ENCODE peak calls at places on chromosomes 7 and 10, in four cellular contexts. F, Y, A and N are unnamed samples. For H3K9me1, the result is how much of the 10 kb centered on the place peaks cover.

GRCh38 chr10:22103701-22104100 is 100.2 kb upstream of the DNAJC1 start:
- DNase-seq in F (no peak), A (peak), Y (peak), N (no peak)

GRCh38 chr7:134458341-134458805 is 527 bp downstream of the AKR1B1 start:
- DNase-seq in Y (no peak), A (peak), F (peak), N (no peak)

GRCh38 chr7:134420509-134421125 is 38.3 kb downstream of the AKR1B1 start:
- DNase-seq in Y (peak), A (peak), F (peak), N (no peak)

GRCh38 chr7:34454381-34454780 is 203.6 kb upstream of the NPSR1 start:
- DNase-seq in A (no peak), Y (no peak), F (no peak), N (no peak)

GRCh38 chr7:134720091-134720935 is 59.1 kb upstream of the CALD1 start:
- DNase-seq in F (peak), Y (no peak), A (peak), N (no peak)

GRCh38 chr10:6033954-6034353 is 28.2 kb downstream of the IL2RA start:
- DNase-seq in F (no peak), Y (no peak), A (no peak), N (no peak)

GRCh38 chr10:104150206-104150605 is 28.2 kb downstream of the SFR1 start:
- DNase-seq in Y (no peak), A (no peak), F (peak), N (no peak)

GRCh38 chr10:110179220-110179619 is 28.2 kb upstream of the MXI1 start:
- DNase-seq in Y (no peak), A (no peak), F (no peak), N (no peak)

GRCh38 chr7:32616625-32617024 is 121.3 kb downstream of the AVL9 start:
- DNase-seq in Y (peak), F (peak), A (peak), N (peak)

GRCh38 chr7:100174582-100174981 is 2.6 kb downstream of the GPC2 start:
- DNase-seq in F (no peak), A (no peak), Y (no peak), N (no peak)

GRCh38 chr7:48411619-48412018 is 240.4 kb downstream of the ABCA13 start:
- DNase-seq in F (no peak), Y (no peak), A (no peak), N (no peak)

GRCh38 chr10:28975891-28976471 is 298.7 kb downstream of the BAMBI start:
- DNase-seq in A (no peak), Y (no peak), F (peak), N (no peak)

GRCh38 chr7:111537134-111537533 is 25.2 kb downstream of the IMMP2L start:
- DNase-seq in Y (no peak), A (no peak), F (no peak), N (no peak)

GRCh38 chr10:61617586-61617985 is 45.1 kb upstream of the CABCOCO1 start:
- DNase-seq in F (no peak), Y (no peak), A (no peak), N (no peak)

GRCh38 chr7:134246347-134246746 is 70.4 kb downstream of the SLC35B4 start:
- DNase-seq in A (no peak), Y (no peak), F (no peak), N (no peak)

GRCh38 chr7:4079366-4079765 is 602.7 kb upstream of the FOXK1 start:
- DNase-seq in F (no peak), Y (no peak), A (no peak), N (no peak)

GRCh38 chr10:69961168-69961863 is 91.3 kb upstream of the MACROH2A2 start:
- DNase-seq in Y (peak), F (no peak), A (no peak), N (no peak)

GRCh38 chr7:149753370-149754233 is 19.8 kb downstream of the ZNF467 start:
- DNase-seq in Y (peak), A (peak), F (peak), N (no peak)

GRCh38 chr7:131233193-131233592 is 94.5 kb upstream of the MKLN1 start:
- DNase-seq in Y (no peak), A (no peak), F (no peak), N (no peak)

GRCh38 chr7:131235489-131236317 is 92.0 kb upstream of the MKLN1 start:
- DNase-seq in Y (no peak), F (peak), A (peak), N (peak)

GRCh38 chr7:131232768-131233167 is 94.9 kb upstream of the MKLN1 start:
- DNase-seq in Y (no peak), F (no peak), A (no peak), N (no peak)

GRCh38 chr7:131236318-131236672 is 91.4 kb upstream of the MKLN1 start:
- DNase-seq in F (no peak), A (no peak), Y (no peak), N (no peak)

DNA sequence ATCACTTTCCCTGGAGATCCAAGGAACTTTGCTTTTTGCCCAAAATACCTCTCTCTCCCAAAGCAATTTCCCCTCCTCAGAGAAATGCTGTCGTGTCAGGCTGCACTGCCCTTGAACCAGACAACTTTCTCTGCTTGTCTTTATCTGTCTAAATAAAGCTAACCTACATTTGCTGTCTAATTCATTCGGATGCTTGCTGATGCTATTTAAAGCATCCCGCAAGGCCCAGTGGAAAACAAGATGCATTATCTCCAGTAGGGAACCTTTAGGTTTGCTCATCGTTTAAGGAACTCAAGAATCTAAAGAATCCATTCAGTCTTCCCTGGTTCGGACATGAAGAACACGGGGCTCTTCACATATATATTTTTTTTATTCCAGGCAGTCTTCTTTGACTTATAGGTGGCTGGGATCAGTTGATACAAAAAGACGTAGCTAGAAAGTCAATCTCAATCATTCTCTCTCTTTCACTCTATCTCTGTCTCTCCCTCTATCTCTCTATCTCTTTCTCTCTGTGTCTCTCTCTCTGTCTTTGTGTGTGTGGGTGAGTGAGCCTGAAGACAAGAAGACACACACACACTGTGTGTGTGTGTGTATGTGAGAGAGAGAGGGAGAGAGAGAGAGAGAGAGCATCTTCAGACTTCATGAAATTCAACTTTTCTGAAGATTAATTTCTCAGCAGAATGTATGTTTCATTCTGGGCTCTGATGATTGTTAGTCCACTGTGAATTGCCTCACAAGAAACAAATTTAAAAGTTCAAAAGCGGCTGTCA is 92.8 kb upstream of the MKLN1 start:
- DNase-seq in Y (no peak), F (peak), A (no peak), N (no peak)
- H3K9me1 ChIP-seq in Y (under half), F (under half), A (under half), N (under half)

DNA sequence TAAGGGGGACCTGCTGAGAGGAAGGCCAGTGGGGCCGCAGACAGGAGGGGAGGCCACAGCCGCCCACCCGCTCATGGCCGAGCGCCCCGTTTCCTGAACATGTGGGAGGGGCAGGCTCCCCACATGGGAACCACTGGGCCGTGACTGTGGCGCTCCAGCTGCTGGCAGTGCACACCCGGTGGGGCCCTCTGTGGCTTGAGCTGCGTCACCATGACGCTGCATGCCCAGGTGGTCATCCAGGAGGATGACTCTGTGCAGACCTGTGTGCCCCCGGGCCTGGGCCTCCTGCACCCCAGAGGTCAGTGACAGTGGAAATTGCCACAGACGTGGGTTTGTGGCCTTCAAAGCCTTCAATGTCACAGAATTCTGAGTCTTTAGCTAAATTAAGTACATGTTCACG is 85.1 kb downstream of the MGMT start:
- DNase-seq in Y (no peak), F (no peak), A (no peak), N (no peak)
- H3K9me1 ChIP-seq in Y (under half), F (under half), A (under half), N (under half)

DNA sequence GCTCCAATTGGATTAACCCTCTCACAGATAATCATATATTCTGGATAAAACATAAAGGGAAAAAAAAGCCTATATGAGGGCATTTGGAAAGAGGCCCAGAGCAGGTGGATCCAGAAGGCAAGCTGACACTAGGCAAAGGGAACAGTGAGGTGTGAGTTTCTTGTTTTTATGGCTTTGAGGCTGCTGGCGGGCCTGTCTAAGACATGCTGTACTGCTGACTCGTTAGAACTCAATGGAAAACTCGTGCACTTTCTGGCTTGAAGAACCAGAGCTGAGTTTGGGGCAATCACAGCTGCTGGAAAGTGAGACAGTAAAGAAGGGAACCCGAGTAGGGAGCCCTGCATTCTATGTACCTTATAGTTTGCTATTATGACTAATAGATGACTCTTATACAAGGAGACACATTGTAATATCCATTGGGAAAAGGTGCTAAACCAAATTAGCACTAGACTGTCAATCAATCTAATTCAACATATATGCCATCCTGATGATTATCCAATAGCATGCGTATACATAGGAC is 637.1 kb downstream of the GATA3 start:
- DNase-seq in F (no peak), Y (no peak), A (no peak), N (no peak)
- H3K9me1 ChIP-seq in F (under half), Y (under half), A (under half), N (under half)

DNA sequence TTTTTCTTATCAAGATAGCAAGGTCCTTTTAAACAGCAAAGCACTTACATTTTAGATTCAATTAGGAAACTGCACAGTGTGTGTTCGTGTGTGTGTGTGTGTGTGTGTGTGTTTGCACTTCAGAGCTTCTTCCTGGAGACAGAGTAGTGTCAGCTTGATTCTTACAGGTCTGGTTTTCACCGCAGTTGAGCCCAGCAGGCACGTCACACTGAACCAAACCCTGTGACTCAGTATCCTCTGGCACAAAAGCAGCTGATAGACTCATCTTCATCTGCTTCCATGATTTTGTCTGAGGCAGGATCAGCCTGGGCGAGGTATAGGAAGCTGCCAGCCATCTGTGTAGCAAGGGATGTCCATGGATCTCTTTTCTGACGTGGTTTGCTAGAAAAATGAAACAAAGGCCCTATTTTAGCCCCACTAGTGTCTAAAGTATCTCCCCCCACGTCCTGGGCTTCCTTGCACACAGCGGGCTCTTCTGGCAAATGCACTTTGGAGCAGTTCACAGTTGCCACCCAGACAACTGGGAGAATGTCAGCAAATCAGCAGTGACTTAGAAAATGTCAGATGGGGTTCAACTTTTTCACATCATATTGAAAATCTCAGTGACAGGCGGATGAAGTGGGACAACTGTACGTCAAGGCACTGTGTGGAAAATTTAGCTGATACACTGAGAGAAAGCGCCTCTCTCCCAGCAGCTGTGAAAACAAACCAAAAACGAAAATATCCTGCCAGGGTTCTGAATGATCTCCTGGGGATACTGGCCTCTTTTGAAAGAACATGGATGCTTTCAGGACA is 373.2 kb upstream of the CELF2 start:
- DNase-seq in A (no peak), F (peak), Y (no peak), N (peak)
- H3K9me1 ChIP-seq in A (under half), F (under half), Y (under half), N (under half)

DNA sequence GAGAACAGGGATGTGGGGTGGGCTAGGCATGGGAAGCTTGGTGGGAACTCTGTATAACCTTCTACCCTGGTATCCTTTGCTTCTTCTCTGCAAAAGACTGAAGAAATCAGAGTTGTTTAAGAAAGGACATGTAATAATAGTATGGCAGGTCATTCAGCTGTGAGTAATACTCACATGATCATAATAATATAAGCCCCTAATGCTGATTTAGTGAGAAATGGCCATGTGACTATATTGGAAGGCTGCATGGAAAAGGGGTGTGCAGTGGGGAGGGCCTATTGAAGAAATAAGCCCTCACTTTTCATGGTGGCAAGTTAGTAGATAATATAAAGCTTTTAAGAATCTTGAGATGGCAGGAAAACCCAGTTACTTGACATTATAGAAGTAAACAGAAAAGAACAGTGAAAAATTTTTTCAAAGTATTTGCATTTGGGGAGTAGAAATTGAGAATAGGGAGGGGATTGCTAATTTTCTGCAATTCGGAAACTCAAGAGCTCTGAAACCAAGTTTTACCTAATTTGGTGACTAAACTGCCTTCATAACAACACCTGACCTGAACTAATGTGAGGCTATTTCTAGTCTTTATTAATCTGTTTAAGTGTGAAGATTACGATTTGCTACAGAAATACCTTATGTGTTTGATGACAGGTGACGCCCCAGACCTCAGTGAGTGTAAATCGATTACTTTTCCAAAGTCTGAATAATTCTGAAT is 44.4 kb downstream of the ATXN7L1 start:
- DNase-seq in A (peak), Y (no peak), F (peak), N (no peak)
- H3K9me1 ChIP-seq in A (under half), Y (under half), F (under half), N (under half)

GRCh38 chr10:131250454-131251145 is 60.9 kb downstream of the TCERG1L start:
- DNase-seq in F (no peak), A (no peak), Y (no peak), N (no peak)
- H3K9me1 ChIP-seq in F (under half), A (under half), Y (under half), N (under half)

DNA sequence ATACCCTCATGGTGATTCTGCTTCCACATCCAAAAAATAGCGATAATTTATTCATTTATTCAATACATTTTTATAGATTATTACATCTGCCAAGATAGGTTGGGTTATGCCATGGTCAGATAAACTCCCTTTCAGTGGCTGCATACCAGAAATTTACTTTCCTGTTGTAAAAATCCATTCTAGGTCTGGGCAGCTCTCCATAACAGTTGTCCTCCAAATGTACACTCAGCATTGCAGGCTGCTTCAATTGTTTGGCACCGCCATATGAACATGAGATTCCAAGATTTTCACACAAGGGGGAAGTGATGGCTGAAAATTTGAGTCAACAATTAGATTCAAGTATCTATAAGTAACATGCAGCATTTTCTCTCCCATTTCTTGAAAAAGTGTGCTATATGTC is 568.8 kb downstream of the ETV1 start:
- DNase-seq in A (no peak), F (no peak), Y (no peak), N (no peak)
- H3K9me1 ChIP-seq in A (under half), F (under half), Y (under half), N (under half)

GRCh38 chr10:1824928-1825327 is 87.6 kb upstream of the ADARB2 start:
- DNase-seq in F (no peak), Y (no peak), A (no peak), N (no peak)
- H3K9me1 ChIP-seq in F (under half), Y (under half), A (under half), N (under half)

GRCh38 chr10:47116445-47116844 is 183.6 kb upstream of the GDF10 start:
- DNase-seq in A (no peak), F (peak), Y (no peak), N (no peak)

GRCh38 chr10:47114680-47115186 is 185.3 kb upstream of the GDF10 start:
- DNase-seq in A (no peak), Y (no peak), F (no peak), N (no peak)

GRCh38 chr10:47115322-47115721 is 184.7 kb upstream of the GDF10 start:
- DNase-seq in F (no peak), Y (no peak), A (no peak), N (no peak)

GRCh38 chr10:47121336-47121735 is 178.7 kb upstream of the GDF10 start:
- DNase-seq in F (peak), Y (no peak), A (no peak), N (no peak)

GRCh38 chr10:47118326-47118725 is 181.7 kb upstream of the GDF10 start:
- DNase-seq in Y (no peak), A (no peak), F (no peak), N (no peak)
- H3K9me1 ChIP-seq in Y (under half), A (under half), F (under half), N (under half)